ENCODE peak calls at places on chromosomes 12 and 14, in six cellular contexts. Y, B, D, L, A and O are unnamed samples.

GRCh38 chr14:31950760-31951637 is 126.1 kb upstream of the ARHGAP5 start:
- DNase-seq in D (peak), L (peak), Y (no peak), A (peak), B (no peak), O (no peak)

GRCh38 chr12:89861086-89861485 is 152.4 kb upstream of the ATP2B1 start:
- DNase-seq in B (no peak), D (no peak), L (peak), Y (no peak), A (no peak), O (no peak)

GRCh38 chr14:60101801-60102200 is 10.1 kb downstream of the PCNX4 start:
- DNase-seq in L (peak), D (no peak), A (no peak), Y (no peak), B (no peak), O (no peak)

GRCh38 chr12:122206976-122207375 is 3.5 kb downstream of the B3GNT4 start:
- DNase-seq in D (no peak), A (no peak), L (no peak), B (no peak), Y (no peak), O (no peak)

GRCh38 chr14:24238527-24239037 is 3.8 kb downstream of the TINF2 start:
- DNase-seq in A (no peak), D (no peak), L (no peak), B (no peak), Y (no peak), O (no peak)

GRCh38 chr14:23829736-23830474 is 123.7 kb upstream of the DHRS4 start:
- DNase-seq in A (no peak), D (peak), Y (peak), L (peak), B (no peak), O (no peak)

GRCh38 chr14:77565289-77566081 is 51.0 kb downstream of the SPTLC2 start:
- DNase-seq in Y (no peak), B (no peak), L (no peak), A (no peak), D (no peak), O (no peak)

GRCh38 chr14:101577221-101577909 is 16.1 kb downstream of the DIO3 start:
- DNase-seq in D (no peak), L (no peak), Y (no peak), A (no peak), B (no peak), O (no peak)

GRCh38 chr14:63435838-63436237 is 107.3 kb downstream of the PPP2R5E start:
- DNase-seq in A (peak), L (peak), D (peak), B (no peak), Y (no peak), O (no peak)

GRCh38 chr12:11920231-11920630 is 150.5 kb upstream of the BCL2L14 start:
- DNase-seq in B (no peak), L (no peak), Y (no peak), D (no peak), A (no peak), O (no peak)

GRCh38 chr12:19643635-19644034 is 204.3 kb downstream of the AEBP2 start:
- DNase-seq in B (no peak), Y (peak), A (peak), L (peak), D (no peak), O (no peak)

GRCh38 chr14:95033851-95034622 is 123.3 kb downstream of the DICER1 start:
- DNase-seq in B (no peak), D (peak), L (no peak), A (peak), Y (no peak), O (no peak)

GRCh38 chr12:79420146-79420618 is 270.6 kb downstream of the PAWR start:
- DNase-seq in B (no peak), D (no peak), Y (peak), L (peak), A (peak), O (no peak)

GRCh38 chr12:81992461-81992860 is 233.3 kb upstream of the PPFIA2 start:
- DNase-seq in A (peak), L (peak), Y (peak), B (no peak), D (peak), O (no peak)

GRCh38 chr12:120119395-120119973 is 2.9 kb upstream of the RAB35 start:
- DNase-seq in B (no peak), L (peak), D (no peak), Y (no peak), A (no peak), O (no peak)

GRCh38 chr12:92138144-92138543 is 7.5 kb downstream of the BTG1 start:
- DNase-seq in L (no peak), Y (peak), B (no peak), D (no peak), A (no peak), O (no peak)

GRCh38 chr12:94584370-94584769 is 66.0 kb downstream of the TMCC3 start:
- DNase-seq in B (no peak), Y (no peak), L (no peak), D (no peak), A (no peak), O (no peak)

GRCh38 chr12:86389949-86390348 is 133.8 kb upstream of the MGAT4C start:
- DNase-seq in B (no peak), L (peak), D (no peak), Y (no peak), A (no peak), O (no peak)

GRCh38 chr12:12008931-12009611 is 61.7 kb upstream of the BCL2L14 start:
- DNase-seq in Y (peak), D (no peak), B (no peak), A (peak), L (no peak), O (no peak)

GRCh38 chr12:5971194-5971850 is 26.3 kb upstream of the ANO2 start:
- DNase-seq in B (no peak), Y (no peak), L (no peak), D (no peak), A (no peak), O (no peak)

GRCh38 chr12:32115404-32116104 is 8.9 kb downstream of the BICD1 start:
- DNase-seq in L (peak), A (peak), Y (peak), B (no peak), D (peak), O (no peak)

GRCh38 chr14:104794099-104794498 is 1.4 kb downstream of the AKT1 start:
- DNase-seq in A (peak), D (peak), B (no peak), L (peak), Y (peak), O (no peak)

GRCh38 chr12:27705263-27705662 is 5.4 kb upstream of the MRPS35 start:
- DNase-seq in L (no peak), A (peak), Y (no peak), B (no peak), D (no peak), O (no peak)

GRCh38 chr14:22375321-22375930 is 213.6 kb downstream of the DAD1 start:
- DNase-seq in L (peak), D (no peak), B (no peak), A (peak), Y (peak), O (no peak)

GRCh38 chr14:54653764-54654469 is 87.0 kb downstream of the SAMD4A start:
- DNase-seq in D (no peak), L (peak), A (peak), Y (no peak), B (no peak), O (no peak)

GRCh38 chr14:101128478-101129450 is 225.2 kb upstream of the RTL1 start:
- DNase-seq in B (no peak), Y (no peak), L (no peak), D (peak), A (no peak), O (no peak)